ENCODE peak calls at places on chromosomes 2 and 18, in nine cellular contexts. G, O, X, Q, V, N, Z, U and D are unnamed samples.

GRCh38 chr2:143161982-143162837 is 33.0 kb downstream of the ARHGAP15 start:
- DNase-seq in G (peak), O (peak), X (peak), Q (peak), V (no peak), N (no peak), Z (peak), U (no peak), D (peak)

GRCh38 chr2:67055387-67056304 is 341.5 kb upstream of the ETAA1 start:
- DNase-seq in G (no peak), O (no peak), X (no peak), Q (peak), V (no peak), N (no peak), Z (no peak), U (no peak), D (no peak)

GRCh38 chr2:84816426-84817026 is 64.4 kb downstream of the TRABD2A start:
- DNase-seq in G (no peak), O (no peak), X (no peak), Q (no peak), V (no peak), N (no peak), Z (no peak), U (no peak), D (no peak)

GRCh38 chr18:78724214-78724834 is 255.3 kb upstream of the SALL3 start:
- DNase-seq in G (no peak), O (no peak), X (no peak), Q (no peak), V (no peak), N (no peak), Z (no peak), U (no peak), D (no peak)

GRCh38 chr2:239002591-239002959 is 154.7 kb downstream of the TWIST2 start:
- DNase-seq in G (no peak), O (no peak), X (no peak), Q (no peak), V (no peak), N (no peak), Z (no peak), U (no peak), D (no peak)

GRCh38 chr2:3277050-3277747 is 100.4 kb downstream of the EIPR1 start:
- DNase-seq in G (no peak), O (no peak), X (no peak), Q (no peak), V (no peak), N (no peak), Z (no peak), U (no peak), D (no peak)

GRCh38 chr2:223590964-223591363 is 11.2 kb downstream of the SCG2 start:
- DNase-seq in G (no peak), O (no peak), X (peak), Q (peak), V (no peak), N (no peak), Z (no peak), U (no peak), D (no peak)

GRCh38 chr2:160205511-160205910 is 5.4 kb upstream of the ITGB6 start:
- DNase-seq in G (peak), O (peak), X (peak), Q (peak), V (peak), N (no peak), Z (peak), U (peak), D (peak)

GRCh38 chr2:99729104-99729503 is 239.3 kb upstream of the REV1 start:
- DNase-seq in G (no peak), O (no peak), X (no peak), Q (peak), V (no peak), N (no peak), Z (peak), U (peak), D (no peak)

GRCh38 chr18:70288851-70289328 is at the start of gene SOCS6:
- DNase-seq in G (peak), O (peak), X (peak), Q (peak), V (no peak), N (peak), Z (peak), U (peak), D (peak)

GRCh38 chr2:220460257-220460985 is 833.0 kb downstream of the SLC4A3 start:
- DNase-seq in G (peak), O (no peak), X (no peak), Q (peak), V (no peak), N (no peak), Z (peak), U (no peak), D (no peak)

GRCh38 chr2:217927601-217928323 is 75.0 kb downstream of the TNS1 start:
- DNase-seq in G (no peak), O (no peak), X (no peak), Q (no peak), V (no peak), N (no peak), Z (no peak), U (no peak), D (no peak)

GRCh38 chr2:112493048-112493447 is 11.1 kb downstream of the TTL start:
- DNase-seq in G (peak), O (peak), X (no peak), Q (peak), V (no peak), N (no peak), Z (no peak), U (peak), D (no peak)

GRCh38 chr2:61415265-61415664 is 55.6 kb downstream of the USP34 start:
- DNase-seq in G (no peak), O (no peak), X (no peak), Q (no peak), V (no peak), N (no peak), Z (no peak), U (no peak), D (no peak)

GRCh38 chr2:50401772-50402653 is 629.9 kb downstream of the NRXN1 start:
- DNase-seq in G (peak), O (peak), X (no peak), Q (peak), V (no peak), N (peak), Z (peak), U (peak), D (peak)

GRCh38 chr2:177593448-177593847 is 200.9 kb downstream of the AGPS start:
- DNase-seq in G (no peak), O (no peak), X (no peak), Q (no peak), V (no peak), N (no peak), Z (no peak), U (no peak), D (no peak)

GRCh38 chr2:101153077-101153707 is 2.0 kb upstream of the TBC1D8 start:
- DNase-seq in G (no peak), O (no peak), X (no peak), Q (no peak), V (no peak), N (no peak), Z (no peak), U (no peak), D (no peak)

GRCh38 chr2:214410918-214411554 is at the start of gene VWC2L:
- DNase-seq in G (peak), O (peak), X (peak), Q (peak), V (no peak), N (no peak), Z (peak), U (peak), D (peak)

GRCh38 chr2:205557873-205558272 is 124.4 kb upstream of the NRP2 start:
- DNase-seq in G (no peak), O (no peak), X (no peak), Q (no peak), V (no peak), N (no peak), Z (no peak), U (no peak), D (no peak)

GRCh38 chr2:84989422-84989821 is 18.5 kb downstream of the KCMF1 start:
- DNase-seq in G (no peak), O (peak), X (no peak), Q (no peak), V (no peak), N (no peak), Z (no peak), U (no peak), D (no peak)

GRCh38 chr18:61333271-61333745 is at the start of gene CDH20:
- DNase-seq in G (no peak), O (no peak), X (no peak), Q (no peak), V (no peak), N (no peak), Z (no peak), U (peak), D (no peak)

GRCh38 chr2:109102588-109103233 is 26.3 kb upstream of the SH3RF3 start:
- DNase-seq in G (no peak), O (no peak), X (no peak), Q (peak), V (no peak), N (no peak), Z (no peak), U (no peak), D (no peak)

GRCh38 chr2:2667690-2668089 is 336.6 kb upstream of the MYT1L start:
- DNase-seq in G (no peak), O (no peak), X (no peak), Q (no peak), V (no peak), N (no peak), Z (no peak), U (no peak), D (no peak)

GRCh38 chr2:11998218-11998617 is 251.8 kb downstream of the LPIN1 start:
- DNase-seq in G (no peak), O (no peak), X (peak), Q (peak), V (no peak), N (peak), Z (peak), U (no peak), D (no peak)

GRCh38 chr2:109513749-109514588 is 99.8 kb downstream of the SEPTIN10 start:
- DNase-seq in G (no peak), O (no peak), X (peak), Q (peak), V (peak), N (no peak), Z (peak), U (peak), D (peak)

GRCh38 chr2:24304098-24304497 is 56.2 kb downstream of the ITSN2 start:
- DNase-seq in G (no peak), O (no peak), X (peak), Q (peak), V (peak), N (no peak), Z (peak), U (peak), D (peak)

GRCh38 chr18:26309283-26309682 is 83.0 kb downstream of the TAF4B start:
- DNase-seq in G (no peak), O (no peak), X (peak), Q (peak), V (no peak), N (no peak), Z (peak), U (peak), D (no peak)